ENCODE peak calls at places on chromosome 4, in four cellular contexts. Z is WTC11, V is Calu3, Q is NCI-H774. K is an unnamed sample.
A peak's percentile ranks its signal among the peaks of the same experiment; 100 is the strongest.

GRCh38 chr4:128155874-128156456 is 94.9 kb downstream of the LARP1B start:
- DNase-seq in Z (no peak), V (no peak), Q (no peak), K (no peak)

GRCh38 chr4:110840221-110840654 is 217.4 kb upstream of the PITX2 start:
- DNase-seq in Q (no peak), Z (no peak), V (no peak), K (peak; percentile 59)

GRCh38 chr4:145623831-145624230 is 4.6 kb downstream of the MMAA start:
- DNase-seq in V (peak; percentile 7), Z (no peak), Q (no peak), K (no peak)

GRCh38 chr4:183599690-183600089 is 59.3 kb downstream of the RWDD4 start:
- DNase-seq in V (no peak), Z (no peak), Q (no peak), K (no peak)

GRCh38 chr4:161929966-161930365 is 233.8 kb downstream of the FSTL5 start:
- DNase-seq in V (no peak), Z (no peak), Q (no peak), K (no peak)

GRCh38 chr4:80192937-80193336 is 4.4 kb upstream of the PRDM8 start:
- DNase-seq in Z (no peak), Q (no peak), V (no peak), K (peak; percentile 36)

GRCh38 chr4:159946983-159947645 is 844.2 kb downstream of the RAPGEF2 start:
- DNase-seq in V (no peak), Q (no peak), Z (no peak), K (peak; percentile 67)

GRCh38 chr4:166315721-166316467 is 442.9 kb downstream of the TLL1 start:
- DNase-seq in Q (no peak), Z (peak; percentile 15), V (no peak), K (no peak)

GRCh38 chr4:135325264-135325663 is 1123.7 kb upstream of the PABPC4L start:
- DNase-seq in Q (no peak), Z (no peak), V (no peak), K (no peak)

GRCh38 chr4:4182835-4183568 is 43.7 kb downstream of the OTOP1 start:
- DNase-seq in Z (peak; percentile 79), V (peak; percentile 40), Q (no peak), K (no peak)

GRCh38 chr4:182931691-182932297 is 14.6 kb upstream of the DCTD start:
- DNase-seq in Q (no peak), Z (no peak), V (no peak), K (no peak)

GRCh38 chr4:87078987-87079469 is 141.4 kb downstream of the KLHL8 start:
- DNase-seq in V (no peak), Z (no peak), Q (no peak), K (no peak)

GRCh38 chr4:139208404-139208945 is 31.5 kb upstream of the ELF2 start:
- DNase-seq in V (no peak), Q (no peak), Z (no peak), K (no peak)

GRCh38 chr4:121597346-121597934 is 99.3 kb downstream of the ANXA5 start:
- DNase-seq in Q (no peak), V (no peak), Z (no peak), K (no peak)

GRCh38 chr4:91826186-91826585 is 477.6 kb upstream of the GRID2 start:
- DNase-seq in V (peak; percentile 16), Z (no peak), Q (no peak), K (no peak)

GRCh38 chr4:139532951-139533350 is 23.1 kb downstream of the SETD7 start:
- DNase-seq in Q (no peak), V (no peak), Z (no peak), K (no peak)

GRCh38 chr4:77697860-77698599 is 92.4 kb downstream of the CXCL13 start:
- DNase-seq in V (peak; percentile 57), Z (peak; percentile 28), Q (peak; percentile 18), K (peak; percentile 24)

GRCh38 chr4:5738061-5738460 is 27.1 kb downstream of the EVC start:
- DNase-seq in Z (no peak), Q (no peak), V (no peak), K (no peak)

GRCh38 chr4:6889101-6889735 is 20.4 kb upstream of the TBC1D14 start:
- DNase-seq in Z (no peak), V (no peak), Q (no peak), K (no peak)

GRCh38 chr4:77817304-77818076 is 1.7 kb downstream of the CNOT6L start:
- DNase-seq in Q (peak; percentile 28), Z (no peak), V (no peak), K (no peak)

GRCh38 chr4:75004755-75005668 is 72.1 kb downstream of the PARM1 start:
- DNase-seq in V (no peak), Z (no peak), Q (no peak), K (no peak)

GRCh38 chr4:154854362-154854761 is 73.3 kb downstream of the RBM46 start:
- DNase-seq in Z (no peak), V (no peak), Q (no peak), K (no peak)

GRCh38 chr4:67911638-67912037 is 27.8 kb upstream of the TMPRSS11D start:
- DNase-seq in Z (no peak), V (no peak), Q (no peak), K (no peak)

GRCh38 chr4:39255266-39255665 is 72.9 kb downstream of the WDR19 start:
- DNase-seq in Q (no peak), V (no peak), Z (no peak), K (no peak)